ENCODE peak calls at places on chromosomes 1 and 21, in nine cellular contexts. One of them, this sample, is unnamed.

GRCh38 chr21:37060296-37060695 is 12.6 kb downstream of the PIGP start:
- DNase-seq in hepatocyte: peak; percentile 92
- DNase-seq in OCI-LY7: peak; percentile 26
- DNase-seq in HCT116: peak; percentile 82
- DNase-seq in SK-N-SH: peak; percentile 45
- DNase-seq in neural progenitor cell: peak; percentile 76
- DNase-seq in GM23338: peak; percentile 80
- DNase-seq in MM.1S: no peak
- DNase-seq in PC-3: peak; percentile 97
- DNase-seq in this sample: peak; percentile 98

GRCh38 chr1:84972377-84972987 is 24.4 kb downstream of the MCOLN2 start:
- DNase-seq in PC-3: no peak
- DNase-seq in neural progenitor cell: no peak
- DNase-seq in SK-N-SH: no peak
- DNase-seq in HCT116: no peak
- DNase-seq in hepatocyte: no peak
- DNase-seq in GM23338: no peak
- DNase-seq in OCI-LY7: peak; percentile 13
- DNase-seq in MM.1S: peak; percentile 33
- DNase-seq in this sample: no peak

GRCh38 chr1:230105754-230106625 is 39.0 kb downstream of the GALNT2 start:
- DNase-seq in neural progenitor cell: no peak
- DNase-seq in SK-N-SH: no peak
- DNase-seq in hepatocyte: peak; percentile 73
- DNase-seq in OCI-LY7: peak; percentile 50
- DNase-seq in GM23338: no peak
- DNase-seq in PC-3: peak; percentile 99
- DNase-seq in HCT116: peak; percentile 36
- DNase-seq in MM.1S: peak; percentile 34
- DNase-seq in this sample: peak; percentile 95

GRCh38 chr1:42936309-42937078 is 22.2 kb downstream of the SLC2A1 start:
- DNase-seq in HCT116: peak; percentile 75
- DNase-seq in MM.1S: no peak
- DNase-seq in PC-3: peak; percentile 92
- DNase-seq in GM23338: no peak
- DNase-seq in neural progenitor cell: no peak
- DNase-seq in SK-N-SH: no peak
- DNase-seq in OCI-LY7: peak; percentile 32
- DNase-seq in hepatocyte: peak; percentile 85
- DNase-seq in this sample: peak; percentile 92

GRCh38 chr1:68442822-68443556 is 6.8 kb downstream of the RPE65 start:
- DNase-seq in OCI-LY7: peak; percentile 32
- DNase-seq in SK-N-SH: peak; percentile 44
- DNase-seq in MM.1S: peak; percentile 80
- DNase-seq in HCT116: peak; percentile 43
- DNase-seq in neural progenitor cell: peak; percentile 60
- DNase-seq in GM23338: peak; percentile 74
- DNase-seq in hepatocyte: peak; percentile 44
- DNase-seq in PC-3: peak; percentile 94
- DNase-seq in this sample: peak; percentile 87

GRCh38 chr1:172089768-172090510 is 248.6 kb downstream of the DNM3 start:
- DNase-seq in MM.1S: peak; percentile 40
- DNase-seq in OCI-LY7: peak; percentile 30
- DNase-seq in GM23338: peak; percentile 85
- DNase-seq in PC-3: peak; percentile 94
- DNase-seq in neural progenitor cell: peak; percentile 67
- DNase-seq in hepatocyte: peak; percentile 74
- DNase-seq in HCT116: peak; percentile 33
- DNase-seq in SK-N-SH: peak; percentile 42
- DNase-seq in this sample: peak; percentile 74

GRCh38 chr1:227886993-227887696 is 60.6 kb downstream of the WNT9A start:
- DNase-seq in MM.1S: no peak
- DNase-seq in neural progenitor cell: peak; percentile 61
- DNase-seq in HCT116: no peak
- DNase-seq in OCI-LY7: no peak
- DNase-seq in SK-N-SH: peak; percentile 84
- DNase-seq in GM23338: peak; percentile 59
- DNase-seq in hepatocyte: peak; percentile 89
- DNase-seq in PC-3: no peak
- DNase-seq in this sample: peak; percentile 62

GRCh38 chr1:20172033-20172588 is 13.8 kb upstream of the UBXN10 start:
- DNase-seq in hepatocyte: no peak
- DNase-seq in GM23338: no peak
- DNase-seq in MM.1S: no peak
- DNase-seq in neural progenitor cell: no peak
- DNase-seq in SK-N-SH: no peak
- DNase-seq in HCT116: no peak
- DNase-seq in PC-3: peak; percentile 37
- DNase-seq in OCI-LY7: no peak
- DNase-seq in this sample: no peak

GRCh38 chr1:227323164-227323955 is 5.1 kb upstream of the CDC42BPA start:
- DNase-seq in HCT116: no peak
- DNase-seq in hepatocyte: no peak
- DNase-seq in SK-N-SH: no peak
- DNase-seq in OCI-LY7: no peak
- DNase-seq in neural progenitor cell: no peak
- DNase-seq in GM23338: no peak
- DNase-seq in MM.1S: no peak
- DNase-seq in PC-3: peak; percentile 85
- DNase-seq in this sample: no peak

GRCh38 chr1:219340796-219341195 is 167.1 kb downstream of the LYPLAL1 start:
- DNase-seq in neural progenitor cell: no peak
- DNase-seq in PC-3: peak; percentile 71
- DNase-seq in OCI-LY7: no peak
- DNase-seq in hepatocyte: no peak
- DNase-seq in SK-N-SH: no peak
- DNase-seq in GM23338: no peak
- DNase-seq in MM.1S: no peak
- DNase-seq in HCT116: no peak
- DNase-seq in this sample: peak; percentile 43

GRCh38 chr1:215971793-215972441 is 404.8 kb downstream of the KCTD3 start:
- DNase-seq in HCT116: no peak
- DNase-seq in MM.1S: no peak
- DNase-seq in PC-3: no peak
- DNase-seq in hepatocyte: no peak
- DNase-seq in neural progenitor cell: peak; percentile 26
- DNase-seq in OCI-LY7: no peak
- DNase-seq in GM23338: peak; percentile 45
- DNase-seq in SK-N-SH: no peak
- DNase-seq in this sample: no peak

GRCh38 chr1:183124259-183124658 is 61.8 kb upstream of the LAMC2 start:
- DNase-seq in HCT116: no peak
- DNase-seq in SK-N-SH: peak; percentile 7
- DNase-seq in GM23338: no peak
- DNase-seq in hepatocyte: no peak
- DNase-seq in PC-3: no peak
- DNase-seq in OCI-LY7: peak; percentile 64
- DNase-seq in neural progenitor cell: no peak
- DNase-seq in MM.1S: peak; percentile 81
- DNase-seq in this sample: no peak

GRCh38 chr1:67749844-67750689 is 65.1 kb downstream of the GADD45A start:
- DNase-seq in GM23338: peak; percentile 46
- DNase-seq in MM.1S: peak; percentile 61
- DNase-seq in PC-3: peak; percentile 91
- DNase-seq in SK-N-SH: no peak
- DNase-seq in HCT116: peak; percentile 59
- DNase-seq in hepatocyte: peak; percentile 73
- DNase-seq in neural progenitor cell: peak; percentile 49
- DNase-seq in OCI-LY7: no peak
- DNase-seq in this sample: peak; percentile 91

GRCh38 chr1:111227875-111228747 is 598 bp downstream of the CHI3L2 start:
- DNase-seq in neural progenitor cell: no peak
- DNase-seq in PC-3: peak; percentile 91
- DNase-seq in GM23338: no peak
- DNase-seq in HCT116: peak; percentile 71
- DNase-seq in SK-N-SH: no peak
- DNase-seq in MM.1S: no peak
- DNase-seq in hepatocyte: peak; percentile 24
- DNase-seq in OCI-LY7: no peak
- DNase-seq in this sample: peak; percentile 93

GRCh38 chr1:150477733-150478132 is 9.5 kb upstream of the TARS2 start:
- DNase-seq in GM23338: no peak
- DNase-seq in PC-3: peak; percentile 52
- DNase-seq in OCI-LY7: no peak
- DNase-seq in MM.1S: no peak
- DNase-seq in hepatocyte: peak; percentile 39
- DNase-seq in HCT116: no peak
- DNase-seq in neural progenitor cell: no peak
- DNase-seq in SK-N-SH: no peak
- DNase-seq in this sample: peak; percentile 18

GRCh38 chr1:64072089-64072835 is 131.2 kb upstream of the UBE2U start:
- DNase-seq in MM.1S: no peak
- DNase-seq in OCI-LY7: no peak
- DNase-seq in PC-3: peak; percentile 50
- DNase-seq in hepatocyte: no peak
- DNase-seq in HCT116: no peak
- DNase-seq in GM23338: peak; percentile 17
- DNase-seq in neural progenitor cell: no peak
- DNase-seq in SK-N-SH: no peak
- DNase-seq in this sample: peak; percentile 28

GRCh38 chr1:177247777-177248176 is 77.0 kb downstream of the BRINP2 start:
- DNase-seq in MM.1S: no peak
- DNase-seq in OCI-LY7: no peak
- DNase-seq in HCT116: no peak
- DNase-seq in SK-N-SH: no peak
- DNase-seq in hepatocyte: no peak
- DNase-seq in GM23338: no peak
- DNase-seq in neural progenitor cell: no peak
- DNase-seq in PC-3: no peak
- DNase-seq in this sample: no peak

GRCh38 chr1:207077470-207078377 is 10.9 kb upstream of the C4BPB start:
- DNase-seq in OCI-LY7: peak; percentile 75
- DNase-seq in SK-N-SH: peak; percentile 59
- DNase-seq in GM23338: peak; percentile 74
- DNase-seq in MM.1S: peak; percentile 86
- DNase-seq in PC-3: peak; percentile 98
- DNase-seq in neural progenitor cell: peak; percentile 66
- DNase-seq in HCT116: peak; percentile 51
- DNase-seq in hepatocyte: peak; percentile 81
- DNase-seq in this sample: peak; percentile 75

GRCh38 chr1:96002969-96003964 is 718.3 kb upstream of the PTBP2 start:
- DNase-seq in OCI-LY7: no peak
- DNase-seq in neural progenitor cell: no peak
- DNase-seq in MM.1S: no peak
- DNase-seq in GM23338: peak; percentile 72
- DNase-seq in hepatocyte: no peak
- DNase-seq in SK-N-SH: no peak
- DNase-seq in HCT116: no peak
- DNase-seq in PC-3: no peak
- DNase-seq in this sample: no peak

DNA sequence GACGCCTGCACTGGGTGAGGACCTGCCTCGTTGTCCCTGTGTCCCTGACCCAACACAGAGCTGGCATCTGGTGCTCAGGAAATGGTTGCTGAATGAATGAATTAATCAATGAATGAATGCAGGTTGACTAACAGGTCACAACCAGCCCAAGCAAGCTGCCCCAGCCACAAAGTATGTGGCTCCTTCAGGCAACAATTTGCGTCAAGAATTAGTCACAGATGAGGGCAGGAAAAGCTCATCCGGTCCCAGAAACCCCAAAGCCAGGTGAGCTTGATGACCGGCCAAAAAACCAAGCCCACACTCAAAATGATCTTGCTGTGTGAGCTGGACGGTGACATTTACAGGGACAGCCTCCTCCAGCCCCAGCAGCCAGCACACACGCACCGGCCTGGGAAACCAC is 40.6 kb upstream of the GPR153 start:
- DNase-seq in SK-N-SH: no peak
- DNase-seq in OCI-LY7: no peak
- DNase-seq in hepatocyte: no peak
- DNase-seq in GM23338: no peak
- DNase-seq in PC-3: peak; percentile 100
- DNase-seq in MM.1S: no peak
- DNase-seq in neural progenitor cell: no peak
- DNase-seq in HCT116: no peak
- DNase-seq in this sample: no peak
- H3K27ac ChIP-seq in SK-N-SH: no peak overlapping the region
- H3K27ac ChIP-seq in OCI-LY7: no peak overlapping the region
- H3K27ac ChIP-seq in hepatocyte: no peak overlapping the region
- H3K27ac ChIP-seq in GM23338: no peak overlapping the region
- H3K27ac ChIP-seq in PC-3: peak overlapping the region; percentile 94
- H3K27ac ChIP-seq in MM.1S: no peak overlapping the region
- H3K27ac ChIP-seq in neural progenitor cell: no peak overlapping the region
- H3K27ac ChIP-seq in HCT116: no peak overlapping the region
- H3K27ac ChIP-seq in this sample: no peak overlapping the region

GRCh38 chr21:9839011-9839661 is 682.2 kb upstream of the TPTE start:
- DNase-seq in OCI-LY7: no peak
- DNase-seq in neural progenitor cell: no peak
- DNase-seq in SK-N-SH: peak; percentile 41
- DNase-seq in PC-3: peak; percentile 1
- DNase-seq in hepatocyte: peak; percentile 23
- DNase-seq in HCT116: no peak
- DNase-seq in MM.1S: no peak
- DNase-seq in GM23338: no peak
- DNase-seq in this sample: no peak
- TF ChIP-seq EZH2phosphoT487 in OCI-LY7: no peak
- TF ChIP-seq EZH2phosphoT487 in neural progenitor cell: no peak
- TF ChIP-seq EZH2phosphoT487 in SK-N-SH: no peak
- TF ChIP-seq EZH2phosphoT487 in PC-3: no peak
- TF ChIP-seq EZH2phosphoT487 in hepatocyte: no peak
- TF ChIP-seq EZH2phosphoT487 in HCT116: no peak
- TF ChIP-seq EZH2phosphoT487 in MM.1S: no peak
- TF ChIP-seq EZH2phosphoT487 in GM23338: no peak
- TF ChIP-seq EZH2phosphoT487 in this sample: no peak

DNA sequence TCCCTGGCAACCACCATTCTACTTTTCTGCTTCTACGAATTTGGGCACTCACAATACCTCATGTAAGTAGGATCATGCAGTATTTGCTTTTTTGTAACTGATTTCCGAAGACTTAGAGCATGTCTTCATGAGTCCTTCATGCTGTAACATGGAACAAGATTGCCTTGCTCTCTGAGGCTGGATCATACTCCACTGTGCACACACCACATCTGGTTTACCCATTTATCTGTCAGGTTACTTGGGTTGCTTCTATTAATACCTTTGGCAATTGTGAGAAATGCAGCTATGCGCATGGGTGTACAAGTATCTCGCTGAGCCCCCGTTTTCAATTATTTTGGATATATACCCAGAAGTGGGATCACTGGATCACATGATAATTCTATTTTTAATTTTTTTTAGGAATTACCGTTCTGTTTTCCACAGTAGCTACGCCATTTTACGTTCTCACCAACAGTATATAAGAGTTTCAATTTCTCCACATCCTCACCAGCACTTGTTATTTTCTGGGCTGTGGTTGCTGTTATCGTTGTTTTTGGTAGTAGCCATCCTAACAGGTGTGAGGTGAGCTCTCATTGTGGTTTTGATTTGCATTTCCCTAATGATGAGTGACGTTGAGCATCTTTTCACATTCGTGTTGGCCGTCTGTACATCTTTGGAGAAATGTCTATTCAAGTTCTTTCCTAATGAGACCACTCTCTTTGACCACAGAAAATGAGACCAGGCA is 10.7 kb upstream of the SLC2A5 start:
- DNase-seq in OCI-LY7: peak; percentile 94
- DNase-seq in HCT116: no peak
- DNase-seq in hepatocyte: no peak
- DNase-seq in MM.1S: peak; percentile 95
- DNase-seq in GM23338: no peak
- DNase-seq in SK-N-SH: no peak
- DNase-seq in neural progenitor cell: no peak
- DNase-seq in PC-3: no peak
- DNase-seq in this sample: no peak
- H3K4me1 ChIP-seq in OCI-LY7: peaks cover 100% of the 10 kb centered on the region
- H3K4me1 ChIP-seq in HCT116: peaks cover 22% of the 10 kb centered on the region
- H3K4me1 ChIP-seq in hepatocyte: peaks cover 7% of the 10 kb centered on the region
- H3K4me1 ChIP-seq in MM.1S: peaks cover 43% of the 10 kb centered on the region
- H3K4me1 ChIP-seq in GM23338: no peaks in the 10 kb centered on the region
- H3K4me1 ChIP-seq in SK-N-SH: peaks cover 7% of the 10 kb centered on the region
- H3K4me1 ChIP-seq in neural progenitor cell: no peaks in the 10 kb centered on the region
- H3K4me1 ChIP-seq in PC-3: peaks cover 36% of the 10 kb centered on the region
- H3K4me1 ChIP-seq in this sample: peaks cover 13% of the 10 kb centered on the region

GRCh38 chr1:16023050-16023653 is 1.3 kb downstream of the CLCNKA start:
- DNase-seq in HCT116: no peak
- DNase-seq in OCI-LY7: no peak
- DNase-seq in SK-N-SH: no peak
- DNase-seq in hepatocyte: no peak
- DNase-seq in PC-3: no peak
- DNase-seq in GM23338: no peak
- DNase-seq in neural progenitor cell: no peak
- DNase-seq in MM.1S: no peak
- DNase-seq in this sample: no peak
- H3K27ac ChIP-seq in HCT116: no peak overlapping the region
- H3K27ac ChIP-seq in OCI-LY7: no peak overlapping the region
- H3K27ac ChIP-seq in SK-N-SH: no peak overlapping the region
- H3K27ac ChIP-seq in hepatocyte: no peak overlapping the region
- H3K27ac ChIP-seq in PC-3: no peak overlapping the region
- H3K27ac ChIP-seq in GM23338: no peak overlapping the region
- H3K27ac ChIP-seq in neural progenitor cell: no peak overlapping the region
- H3K27ac ChIP-seq in MM.1S: no peak overlapping the region
- H3K27ac ChIP-seq in this sample: no peak overlapping the region

This sample was measured in GM23248.